ENCODE peak calls at places on chromosomes 12 and 14, in nine cellular contexts. H, X, J, G, P, R, S, K and Y are unnamed samples.

GRCh38 chr12:92745874-92746553 is 43.2 kb downstream of the PLEKHG7 start:
- DNase-seq in J (no peak), P (no peak), X (peak; percentile 94), H (peak; percentile 84), R (peak; percentile 70), G (peak; percentile 49), K (peak; percentile 44), S (no peak), Y (peak; percentile 52)

GRCh38 chr14:84375235-84375634 is 1154.7 kb upstream of the FLRT2 start:
- DNase-seq in P (no peak), H (no peak), S (no peak), J (no peak), R (no peak), X (no peak), K (no peak), G (no peak), Y (no peak)

GRCh38 chr12:3473844-3474243 is 17.2 kb upstream of the PRMT8 start:
- DNase-seq in R (no peak), J (no peak), S (no peak), P (no peak), G (no peak), K (no peak), X (no peak), H (no peak), Y (no peak)

GRCh38 chr14:35940291-35940690 is 114.2 kb downstream of the BRMS1L start:
- DNase-seq in S (no peak), H (no peak), G (no peak), X (no peak), J (no peak), K (no peak), R (no peak), P (no peak), Y (no peak)

GRCh38 chr14:94677239-94677612 is 65.0 kb downstream of the SERPINA3 start:
- DNase-seq in K (no peak), P (no peak), G (no peak), H (peak; percentile 19), S (no peak), X (no peak), R (no peak), J (no peak), Y (no peak)

GRCh38 chr14:65403231-65403630 is 9.3 kb upstream of the FUT8 start:
- DNase-seq in S (no peak), G (no peak), K (no peak), J (no peak), P (no peak), R (no peak), X (peak; percentile 46), H (no peak), Y (no peak)

GRCh38 chr14:92785601-92786426 is 8.3 kb upstream of the GOLGA5 start:
- DNase-seq in R (no peak), H (no peak), K (no peak), J (no peak), P (no peak), X (peak; percentile 91), S (no peak), G (no peak), Y (peak; percentile 20)

GRCh38 chr12:131117438-131118245 is 163.9 kb downstream of the ADGRD1 start:
- DNase-seq in H (no peak), K (no peak), S (no peak), R (no peak), X (no peak), G (no peak), J (no peak), P (no peak), Y (no peak)

GRCh38 chr12:107335802-107336570 is 242.6 kb upstream of the CRY1 start:
- DNase-seq in R (no peak), H (no peak), S (no peak), J (no peak), G (no peak), K (no peak), X (peak; percentile 69), P (no peak), Y (no peak)

GRCh38 chr14:52790011-52790755 is 1.2 kb downstream of the GNPNAT1 start:
- DNase-seq in X (no peak), K (no peak), H (no peak), R (no peak), P (no peak), G (no peak), J (no peak), S (no peak), Y (peak; percentile 13)

GRCh38 chr12:43758247-43758727 is 303 bp downstream of the PUS7L start:
- DNase-seq in R (no peak), G (peak; percentile 59), J (no peak), P (no peak), H (peak; percentile 74), X (peak; percentile 42), S (no peak), K (no peak), Y (peak; percentile 50)

GRCh38 chr12:109440851-109441490 is 36.1 kb downstream of the KCTD10 start:
- DNase-seq in K (no peak), H (no peak), P (no peak), G (no peak), S (no peak), X (no peak), J (no peak), R (no peak), Y (no peak)

GRCh38 chr14:39102265-39102968 is 618 bp downstream of the SEC23A start:
- DNase-seq in H (no peak), P (no peak), J (no peak), R (no peak), X (peak; percentile 60), G (peak; percentile 20), K (no peak), S (no peak), Y (peak; percentile 79)

GRCh38 chr14:23401331-23401730 is 6.7 kb downstream of the MYH6 start:
- DNase-seq in G (no peak), R (no peak), P (no peak), X (no peak), J (no peak), H (no peak), S (no peak), K (no peak), Y (no peak)

GRCh38 chr12:123772074-123772473 is 10.0 kb downstream of the DNAH10 start:
- DNase-seq in K (no peak), G (no peak), S (no peak), X (no peak), R (no peak), P (no peak), H (no peak), J (no peak), Y (no peak)

GRCh38 chr14:33062476-33062875 is 123.8 kb downstream of the NPAS3 start:
- DNase-seq in R (no peak), G (no peak), K (no peak), X (no peak), P (no peak), H (no peak), S (no peak), J (no peak), Y (no peak)

GRCh38 chr14:101183376-101184103 is 280.0 kb upstream of the RTL1 start:
- DNase-seq in G (no peak), H (peak; percentile 72), K (no peak), P (no peak), S (no peak), R (no peak), J (no peak), X (no peak), Y (no peak)

GRCh38 chr12:93176166-93176565 is 201.6 kb upstream of the NUDT4 start:
- DNase-seq in H (no peak), G (no peak), J (no peak), S (no peak), X (peak; percentile 62), K (no peak), P (no peak), R (no peak), Y (no peak)

GRCh38 chr12:34398366-34398705 is 376.0 kb downstream of the ALG10 start:
- DNase-seq in X (no peak), P (no peak), H (no peak), G (peak; percentile 0), K (peak; percentile 8), S (no peak), J (no peak), R (no peak), Y (no peak)

GRCh38 chr14:100072783-100073346 is 7.6 kb downstream of the EVL start:
- DNase-seq in S (peak; percentile 78), R (no peak), H (no peak), P (peak; percentile 81), J (no peak), X (no peak), G (no peak), K (no peak), Y (no peak)

GRCh38 chr14:104322531-104323466 is 184.4 kb downstream of the KIF26A start:
- DNase-seq in J (no peak), G (no peak), X (peak; percentile 6), R (no peak), P (no peak), H (peak; percentile 57), K (no peak), S (no peak), Y (no peak)

GRCh38 chr12:131210506-131211278 is 257.0 kb downstream of the ADGRD1 start:
- DNase-seq in P (no peak), R (no peak), G (no peak), J (no peak), H (peak; percentile 58), S (no peak), K (no peak), X (no peak), Y (no peak)

GRCh38 chr14:93956514-93957332 is 19.6 kb downstream of the ASB2 start:
- DNase-seq in J (no peak), P (no peak), H (no peak), K (no peak), X (no peak), R (no peak), S (peak; percentile 46), G (no peak), Y (no peak)

GRCh38 chr12:71947645-71948105 is 9.0 kb downstream of the TPH2 start:
- DNase-seq in J (no peak), P (no peak), K (no peak), S (no peak), R (no peak), H (no peak), G (peak; percentile 52), X (peak; percentile 70), Y (no peak)

GRCh38 chr14:26930576-26930975 is 332.7 kb upstream of the NOVA1 start:
- DNase-seq in R (no peak), X (no peak), J (no peak), P (no peak), K (no peak), G (no peak), S (no peak), H (no peak), Y (no peak)

GRCh38 chr14:68922201-68922613 is 56.9 kb downstream of the ACTN1 start:
- DNase-seq in G (no peak), H (no peak), R (no peak), P (no peak), J (no peak), X (no peak), K (no peak), S (no peak), Y (no peak)